ENCODE peak calls at places on chromosome 4, in nine cellular contexts. K is ascending aorta; Y is kidney; G is hepatocyte; O is CD8-positive, alpha-beta T cell; T is naive thymus-derived CD4-positive, alpha-beta T cell; R is OCI-LY7; F is left ventricle myocardium inferior; J is fibroblast of lung. A is an unnamed sample.

GRCh38 chr4:133146574-133147198 is 2.4 kb upstream of the PCDH10 start:
- DNase-seq in K (no peak), Y (peak; percentile 61), G (peak; percentile 69), O (no peak), T (no peak), R (no peak), F (no peak), J (peak; percentile 53), A (no peak)

GRCh38 chr4:38237139-38237538 is 276.9 kb downstream of the PTTG2 start:
- DNase-seq in K (no peak), Y (no peak), G (no peak), O (no peak), T (no peak), R (no peak), F (no peak), J (peak; percentile 81), A (no peak)

GRCh38 chr4:4391866-4392265 is 5.0 kb downstream of the NSG1 start:
- DNase-seq in K (no peak), Y (no peak), G (no peak), O (no peak), T (no peak), R (no peak), F (no peak), J (no peak), A (no peak)

GRCh38 chr4:82422616-82423015 is 7.6 kb downstream of the HNRNPDL start:
- DNase-seq in K (no peak), Y (no peak), G (no peak), O (no peak), T (no peak), R (no peak), F (no peak), J (no peak), A (no peak)

GRCh38 chr4:132097046-132097445 is 1052.0 kb upstream of the PCDH10 start:
- DNase-seq in K (no peak), Y (no peak), G (no peak), O (no peak), T (no peak), R (no peak), F (no peak), J (no peak), A (no peak)

GRCh38 chr4:180799798-180800197 is 1443.4 kb upstream of the TENM3 start:
- DNase-seq in K (no peak), Y (no peak), G (no peak), O (no peak), T (no peak), R (no peak), F (no peak), J (no peak), A (no peak)

GRCh38 chr4:24472514-24473308 is 111.6 kb downstream of the DHX15 start:
- DNase-seq in K (peak; percentile 31), Y (peak; percentile 94), G (peak; percentile 92), O (peak; percentile 68), T (peak; percentile 47), R (peak; percentile 61), F (peak; percentile 87), J (peak; percentile 86), A (no peak)

GRCh38 chr4:95546866-95547707 is 1.7 kb downstream of the UNC5C start:
- DNase-seq in K (no peak), Y (peak; percentile 35), G (no peak), O (no peak), T (no peak), R (no peak), F (no peak), J (peak; percentile 31), A (no peak)

GRCh38 chr4:55183926-55184599 is 58.7 kb upstream of the KDR start:
- DNase-seq in K (no peak), Y (no peak), G (peak; percentile 70), O (no peak), T (no peak), R (no peak), F (no peak), J (peak; percentile 97), A (no peak)

GRCh38 chr4:120808475-120809141 is 113.9 kb downstream of the PRDM5 start:
- DNase-seq in K (no peak), Y (peak; percentile 69), G (no peak), O (no peak), T (no peak), R (no peak), F (no peak), J (no peak), A (no peak)

GRCh38 chr4:99966692-99967091 is 16.6 kb upstream of the H2AZ1 start:
- DNase-seq in K (no peak), Y (no peak), G (no peak), O (no peak), T (no peak), R (no peak), F (no peak), J (no peak), A (no peak)

GRCh38 chr4:101475246-101475645 is 127.9 kb upstream of the PPP3CA start:
- DNase-seq in K (no peak), Y (no peak), G (no peak), O (no peak), T (no peak), R (no peak), F (no peak), J (no peak), A (no peak)

GRCh38 chr4:109078724-109079123 is 223.7 kb downstream of the COL25A1 start:
- DNase-seq in K (no peak), Y (no peak), G (no peak), O (no peak), T (no peak), R (no peak), F (no peak), J (peak; percentile 95), A (no peak)

GRCh38 chr4:128653514-128654420 is 155.7 kb upstream of the JADE1 start:
- DNase-seq in K (no peak), Y (peak; percentile 73), G (peak; percentile 84), O (no peak), T (no peak), R (no peak), F (peak; percentile 56), J (no peak), A (no peak)

GRCh38 chr4:181952478-181952877 is 290.7 kb upstream of the TENM3 start:
- DNase-seq in K (no peak), Y (no peak), G (peak; percentile 61), O (no peak), T (no peak), R (no peak), F (no peak), J (peak; percentile 98), A (no peak)

GRCh38 chr4:28479666-28480065 is 1619.0 kb downstream of the STIM2 start:
- DNase-seq in K (no peak), Y (no peak), G (no peak), O (no peak), T (no peak), R (no peak), F (no peak), J (no peak), A (no peak)

GRCh38 chr4:105725623-105726022 is 17.0 kb downstream of the GSTCD start:
- DNase-seq in K (no peak), Y (no peak), G (no peak), O (no peak), T (no peak), R (no peak), F (no peak), J (no peak), A (no peak)
- H3K36me3 ChIP-seq in K (peaks cover 10% of the 10 kb centered on the region), Y (no peaks in the 10 kb centered on the region), G (no peaks in the 10 kb centered on the region), O (no peaks in the 10 kb centered on the region), T (no peaks in the 10 kb centered on the region), R (peaks cover 62% of the 10 kb centered on the region), F (peaks cover 17% of the 10 kb centered on the region), J (no peaks in the 10 kb centered on the region), A (no peaks in the 10 kb centered on the region)

DNA sequence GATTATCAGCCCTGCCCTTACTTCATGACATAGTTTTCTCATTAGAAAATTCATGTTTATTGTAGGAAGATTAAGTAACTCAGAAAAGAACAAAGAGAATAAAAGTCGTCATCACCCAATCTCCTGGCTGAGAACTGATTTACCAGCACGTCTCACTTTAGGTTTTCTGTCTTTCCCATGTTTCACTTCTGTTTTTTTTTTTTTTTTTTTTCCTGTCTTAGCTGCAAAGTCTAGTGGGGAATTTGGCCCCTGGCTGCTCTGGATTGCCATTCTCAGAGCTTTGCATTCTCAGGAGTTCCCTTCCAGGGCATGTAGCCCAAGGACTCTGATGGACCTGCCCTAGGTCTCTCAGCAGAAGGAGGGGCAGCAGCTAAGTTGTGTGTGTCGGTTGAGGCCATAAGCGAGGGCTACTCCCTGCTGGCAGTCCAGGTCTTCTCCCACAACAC is 57.8 kb downstream of the TMEM131L start:
- DNase-seq in K (no peak), Y (no peak), G (no peak), O (no peak), T (no peak), R (no peak), F (no peak), J (peak; percentile 55), A (no peak)
- H3K27ac ChIP-seq in K (peak overlapping the region; percentile 47), Y (no peak overlapping the region), G (peak overlapping the region; percentile 72), O (no peak overlapping the region), T (peak overlapping the region; percentile 68), R (peak overlapping the region; percentile 62), F (no peak overlapping the region), J (no peak overlapping the region), A (no peak overlapping the region)

DNA sequence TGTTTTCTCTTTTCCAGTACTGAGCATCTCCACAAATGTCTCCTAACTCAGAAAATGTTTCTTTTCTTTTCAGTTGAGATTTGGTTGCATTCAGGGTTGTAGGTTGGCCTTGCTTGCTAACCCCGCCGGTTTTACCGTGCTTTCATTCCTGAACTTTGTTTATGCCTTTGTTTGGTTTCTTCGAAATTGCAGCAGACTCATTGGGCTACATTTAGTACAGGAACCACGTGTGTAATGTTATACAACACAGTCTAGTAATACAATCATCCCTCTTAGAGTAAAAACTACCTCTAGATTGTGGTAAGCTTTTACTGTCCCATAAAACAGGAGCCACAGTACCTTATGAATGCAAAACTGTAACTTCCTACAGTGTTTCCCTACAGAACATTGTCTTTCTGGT is 57.9 kb downstream of the CCKAR start:
- DNase-seq in K (no peak), Y (no peak), G (no peak), O (no peak), T (no peak), R (no peak), F (no peak), J (no peak), A (no peak)
- H3K36me3 ChIP-seq in K (peaks cover 24% of the 10 kb centered on the region), Y (peaks cover 18% of the 10 kb centered on the region), G (no peaks in the 10 kb centered on the region), O (peaks cover 16% of the 10 kb centered on the region), T (peaks cover 14% of the 10 kb centered on the region), R (peaks cover 44% of the 10 kb centered on the region), F (peaks cover 52% of the 10 kb centered on the region), J (peaks cover 4% of the 10 kb centered on the region), A (peaks cover 8% of the 10 kb centered on the region)

GRCh38 chr4:48620093-48620492 is 130.0 kb downstream of the ZAR1 start:
- DNase-seq in K (no peak), Y (no peak), G (no peak), O (no peak), T (no peak), R (no peak), F (no peak), J (no peak), A (no peak)
- H3K27ac ChIP-seq in K (no peak overlapping the region), Y (no peak overlapping the region), G (no peak overlapping the region), O (no peak overlapping the region), T (no peak overlapping the region), R (no peak overlapping the region), F (no peak overlapping the region), J (no peak overlapping the region), A (no peak overlapping the region)

A was measured in iPS DF 6.9.